ENCODE peak calls at places on chromosomes 11 and 22, in four cellular contexts. H is skeletal muscle cell, T is NCI-H748 treated with DMSO at 0.1 percent for 48 hours, I is hippocampal formation. Q is an unnamed sample.
A peak's percentile ranks its signal among the peaks of the same experiment; 100 is the strongest.

GRCh38 chr22:26922804-26923203 is 265.4 kb downstream of the MIAT start:
- DNase-seq in H (no peak), T (no peak), I (no peak), Q (no peak)

GRCh38 chr22:44845796-44846720 is 93.7 kb downstream of the ARHGAP8 start:
- DNase-seq in H (no peak), T (no peak), I (no peak), Q (no peak)

GRCh38 chr11:76974179-76974891 is 59.9 kb upstream of the B3GNT6 start:
- DNase-seq in H (no peak), T (no peak), I (no peak), Q (no peak)

GRCh38 chr11:129292768-129293167 is 82.9 kb upstream of the BARX2 start:
- DNase-seq in H (no peak), T (no peak), I (no peak), Q (peak; percentile 51)

GRCh38 chr22:19105867-19106802 is 16.1 kb downstream of the DGCR2 start:
- DNase-seq in H (no peak), T (no peak), I (no peak), Q (peak; percentile 28)

GRCh38 chr22:31218565-31219262 is 6.6 kb downstream of the LIMK2 start:
- DNase-seq in H (no peak), T (no peak), I (no peak), Q (peak; percentile 78)

GRCh38 chr11:86558219-86558618 is 114.2 kb downstream of the ME3 start:
- DNase-seq in H (no peak), T (no peak), I (no peak), Q (no peak)

GRCh38 chr11:112023104-112023503 is 2.1 kb upstream of the DLAT start:
- DNase-seq in H (no peak), T (no peak), I (no peak), Q (peak; percentile 10)

GRCh38 chr22:50525991-50526848 is 822 bp upstream of the SCO2 start:
- DNase-seq in H (no peak), T (peak; percentile 30), I (peak; percentile 77), Q (peak; percentile 89)

GRCh38 chr11:19577391-19577831 is 135.2 kb upstream of the NAV2 start:
- DNase-seq in H (no peak), T (no peak), I (no peak), Q (no peak)

GRCh38 chr22:40043086-40043485 is 48.3 kb downstream of the FAM83F start:
- DNase-seq in H (peak; percentile 61), T (no peak), I (no peak), Q (no peak)

GRCh38 chr11:96317576-96317975 is 25.4 kb downstream of the MAML2 start:
- DNase-seq in H (no peak), T (no peak), I (no peak), Q (peak; percentile 55)

GRCh38 chr11:125167292-125167953 is 2.9 kb downstream of the PKNOX2 start:
- DNase-seq in H (no peak), T (no peak), I (no peak), Q (no peak)

GRCh38 chr11:130262424-130262823 is 52.3 kb downstream of the ZBTB44 start:
- DNase-seq in H (no peak), T (no peak), I (no peak), Q (no peak)

GRCh38 chr22:41369837-41370236 is 11.9 kb upstream of the TEF start:
- DNase-seq in H (no peak), T (no peak), I (no peak), Q (peak; percentile 68)

GRCh38 chr11:112610996-112611795 is 350.0 kb upstream of the NCAM1 start:
- DNase-seq in H (no peak), T (no peak), I (no peak), Q (peak; percentile 99)

GRCh38 chr22:31332886-31333285 is 13.3 kb downstream of the PATZ1 start:
- DNase-seq in H (no peak), T (no peak), I (no peak), Q (no peak)

GRCh38 chr11:10272132-10272531 is 21.9 kb downstream of the SBF2 start:
- DNase-seq in H (no peak), T (no peak), I (no peak), Q (no peak)

GRCh38 chr11:34331329-34331728 is 26.5 kb downstream of the ABTB2 start:
- DNase-seq in H (no peak), T (peak; percentile 50), I (no peak), Q (peak; percentile 95)

GRCh38 chr22:41171996-41172395 is 33.1 kb upstream of the L3MBTL2 start:
- DNase-seq in H (no peak), T (no peak), I (no peak), Q (no peak)

GRCh38 chr11:70364745-70365535 is 33.4 kb upstream of the CTTN start:
- DNase-seq in H (no peak), T (no peak), I (no peak), Q (no peak)

GRCh38 chr22:19704355-19705015 is 9.8 kb upstream of the SEPTIN5 start:
- DNase-seq in H (no peak), T (no peak), I (no peak), Q (peak; percentile 33)

GRCh38 chr11:73348838-73349237 is 27.4 kb upstream of the RELT start:
- DNase-seq in H (no peak), T (no peak), I (no peak), Q (peak; percentile 50)

GRCh38 chr22:42138122-42138770 is 7.6 kb upstream of the CYP2D6 start:
- DNase-seq in H (no peak), T (no peak), I (no peak), Q (no peak)

GRCh38 chr22:39317084-39317755 is 2.2 kb downstream of the RPL3 start:
- DNase-seq in H (no peak), T (no peak), I (no peak), Q (no peak)

GRCh38 chr22:40748388-40748970 is 69.2 kb downstream of the MCHR1 start:
- DNase-seq in H (no peak), T (no peak), I (no peak), Q (no peak)

GRCh38 chr11:60970369-60970774 is 1.1 kb upstream of the CD6 start:
- DNase-seq in H (no peak), T (no peak), I (peak; percentile 35), Q (peak; percentile 71)

GRCh38 chr11:72441647-72442267 is 7.4 kb upstream of the CLPB start:
- DNase-seq in H (peak; percentile 38), T (no peak), I (peak; percentile 1), Q (no peak)

GRCh38 chr22:46054091-46054877 is 77.3 kb upstream of the WNT7B start:
- DNase-seq in H (no peak), T (no peak), I (peak; percentile 89), Q (peak; percentile 91)

GRCh38 chr11:47858169-47858543 is 10.0 kb upstream of the NUP160 start:
- DNase-seq in H (no peak), T (no peak), I (no peak), Q (no peak)

GRCh38 chr11:6156628-6157367 is 13.3 kb downstream of the OR52B2 start:
- DNase-seq in H (no peak), T (no peak), I (no peak), Q (no peak)

GRCh38 chr11:59560702-59561469 is 49.5 kb downstream of the OR4D9 start:
- DNase-seq in H (peak; percentile 45), T (peak; percentile 66), I (peak; percentile 67), Q (peak; percentile 92)

GRCh38 chr11:61429346-61429690 is 457 bp downstream of the CPSF7 start:
- DNase-seq in H (no peak), T (peak; percentile 28), I (no peak), Q (peak; percentile 83)

GRCh38 chr11:121595717-121596156 is 143.0 kb upstream of the SORL1-AS1 start:
- DNase-seq in H (peak; percentile 97), T (no peak), I (no peak), Q (no peak)

GRCh38 chr22:40058265-40058664 is 63.5 kb downstream of the FAM83F start:
- DNase-seq in H (no peak), T (no peak), I (no peak), Q (no peak)

GRCh38 chr11:2800655-2801531 is 84.7 kb downstream of the CDKN1C start:
- DNase-seq in H (no peak), T (no peak), I (no peak), Q (no peak)

GRCh38 chr11:19660076-19660475 is 52.6 kb upstream of the NAV2 start:
- DNase-seq in H (no peak), T (no peak), I (no peak), Q (peak; percentile 14)

GRCh38 chr11:574632-575323 is 1.5 kb upstream of the PHRF1 start:
- DNase-seq in H (no peak), T (no peak), I (no peak), Q (peak; percentile 69)